ENCODE peak calls at places on chromosomes 6 and 20, in seven cellular contexts. One of them, this sample, is unnamed.

GRCh38 chr6:140487586-140487985 is 1113.1 kb upstream of the CITED2 start:
- DNase-seq in DND-41: no peak
- DNase-seq in stromal cell of bone marrow: no peak
- DNase-seq in spleen: no peak
- DNase-seq in AG09319: no peak
- DNase-seq in T-cell: no peak
- DNase-seq in A549: no peak
- DNase-seq in this sample: no peak

GRCh38 chr6:28542440-28543293 is 17.0 kb downstream of the GPX5 start:
- DNase-seq in DND-41: peak; percentile 13
- DNase-seq in stromal cell of bone marrow: peak; percentile 21
- DNase-seq in spleen: no peak
- DNase-seq in AG09319: peak; percentile 62
- DNase-seq in T-cell: peak; percentile 20
- DNase-seq in A549: peak; percentile 73
- DNase-seq in this sample: no peak

GRCh38 chr6:132390017-132390416 is 11.3 kb downstream of the MOXD1 start:
- DNase-seq in DND-41: no peak
- DNase-seq in stromal cell of bone marrow: no peak
- DNase-seq in spleen: no peak
- DNase-seq in AG09319: no peak
- DNase-seq in T-cell: no peak
- DNase-seq in A549: no peak
- DNase-seq in this sample: no peak

GRCh38 chr6:156886409-156886808 is 109.2 kb downstream of the ARID1B start:
- DNase-seq in DND-41: no peak
- DNase-seq in stromal cell of bone marrow: no peak
- DNase-seq in spleen: no peak
- DNase-seq in AG09319: no peak
- DNase-seq in T-cell: no peak
- DNase-seq in A549: no peak
- DNase-seq in this sample: no peak

GRCh38 chr6:67888546-67888885 is 746.6 kb upstream of the ADGRB3 start:
- DNase-seq in DND-41: no peak
- DNase-seq in stromal cell of bone marrow: no peak
- DNase-seq in spleen: no peak
- DNase-seq in AG09319: no peak
- DNase-seq in T-cell: no peak
- DNase-seq in A549: no peak
- DNase-seq in this sample: no peak

GRCh38 chr6:46490425-46491200 is 636 bp downstream of the RCAN2 start:
- DNase-seq in DND-41: no peak
- DNase-seq in stromal cell of bone marrow: no peak
- DNase-seq in spleen: peak; percentile 74
- DNase-seq in AG09319: no peak
- DNase-seq in T-cell: no peak
- DNase-seq in A549: no peak
- DNase-seq in this sample: no peak

GRCh38 chr20:43982016-43982415 is 67.4 kb downstream of the TOX2 start:
- DNase-seq in DND-41: no peak
- DNase-seq in stromal cell of bone marrow: no peak
- DNase-seq in spleen: no peak
- DNase-seq in AG09319: no peak
- DNase-seq in T-cell: no peak
- DNase-seq in A549: no peak
- DNase-seq in this sample: no peak

GRCh38 chr6:73487473-73487872 is 25.9 kb downstream of the MTO1 start:
- DNase-seq in DND-41: no peak
- DNase-seq in stromal cell of bone marrow: no peak
- DNase-seq in spleen: no peak
- DNase-seq in AG09319: no peak
- DNase-seq in T-cell: no peak
- DNase-seq in A549: no peak
- DNase-seq in this sample: no peak

GRCh38 chr6:36386495-36387439 is 702 bp downstream of the ETV7 start:
- DNase-seq in DND-41: peak; percentile 12
- DNase-seq in stromal cell of bone marrow: peak; percentile 26
- DNase-seq in spleen: no peak
- DNase-seq in AG09319: no peak
- DNase-seq in T-cell: no peak
- DNase-seq in A549: peak; percentile 15
- DNase-seq in this sample: no peak

GRCh38 chr6:86148586-86148985 is 505.9 kb upstream of the SYNCRIP start:
- DNase-seq in DND-41: no peak
- DNase-seq in stromal cell of bone marrow: no peak
- DNase-seq in spleen: peak; percentile 24
- DNase-seq in AG09319: no peak
- DNase-seq in T-cell: no peak
- DNase-seq in A549: no peak
- DNase-seq in this sample: no peak

GRCh38 chr6:112801681-112802080 is 454.6 kb downstream of the RFPL4B start:
- DNase-seq in DND-41: no peak
- DNase-seq in stromal cell of bone marrow: no peak
- DNase-seq in spleen: no peak
- DNase-seq in AG09319: no peak
- DNase-seq in T-cell: no peak
- DNase-seq in A549: no peak
- DNase-seq in this sample: no peak

GRCh38 chr6:87334683-87335082 is 5.6 kb upstream of the GJB7 start:
- DNase-seq in DND-41: no peak
- DNase-seq in stromal cell of bone marrow: no peak
- DNase-seq in spleen: no peak
- DNase-seq in AG09319: no peak
- DNase-seq in T-cell: no peak
- DNase-seq in A549: no peak
- DNase-seq in this sample: no peak

GRCh38 chr6:112665114-112665513 is 318.0 kb downstream of the RFPL4B start:
- DNase-seq in DND-41: no peak
- DNase-seq in stromal cell of bone marrow: peak; percentile 47
- DNase-seq in spleen: no peak
- DNase-seq in AG09319: no peak
- DNase-seq in T-cell: no peak
- DNase-seq in A549: no peak
- DNase-seq in this sample: no peak

GRCh38 chr6:149065658-149066556 is 251.6 kb upstream of the TAB2 start:
- DNase-seq in DND-41: peak; percentile 84
- DNase-seq in stromal cell of bone marrow: no peak
- DNase-seq in spleen: peak; percentile 79
- DNase-seq in AG09319: no peak
- DNase-seq in T-cell: peak; percentile 54
- DNase-seq in A549: no peak
- DNase-seq in this sample: no peak

GRCh38 chr20:327041-327945 is 1.9 kb downstream of the SOX12 start:
- DNase-seq in DND-41: peak; percentile 92
- DNase-seq in stromal cell of bone marrow: peak; percentile 76
- DNase-seq in spleen: peak; percentile 92
- DNase-seq in AG09319: peak; percentile 83
- DNase-seq in T-cell: peak; percentile 70
- DNase-seq in A549: peak; percentile 89
- DNase-seq in this sample: peak; percentile 92

GRCh38 chr6:99905209-99906106 is 88.6 kb downstream of the MCHR2 start:
- DNase-seq in DND-41: peak; percentile 15
- DNase-seq in stromal cell of bone marrow: peak; percentile 36
- DNase-seq in spleen: no peak
- DNase-seq in AG09319: peak; percentile 3
- DNase-seq in T-cell: no peak
- DNase-seq in A549: peak; percentile 3
- DNase-seq in this sample: no peak

GRCh38 chr6:109799664-109800063 is 108.6 kb downstream of the FIG4 start:
- DNase-seq in DND-41: no peak
- DNase-seq in stromal cell of bone marrow: no peak
- DNase-seq in spleen: no peak
- DNase-seq in AG09319: no peak
- DNase-seq in T-cell: no peak
- DNase-seq in A549: no peak
- DNase-seq in this sample: no peak

GRCh38 chr6:71250050-71250689 is 38.4 kb upstream of the OGFRL1 start:
- DNase-seq in DND-41: no peak
- DNase-seq in stromal cell of bone marrow: peak; percentile 63
- DNase-seq in spleen: no peak
- DNase-seq in AG09319: peak; percentile 29
- DNase-seq in T-cell: no peak
- DNase-seq in A549: no peak
- DNase-seq in this sample: no peak

GRCh38 chr20:2851086-2851485 is 10.5 kb downstream of the VPS16 start:
- DNase-seq in DND-41: peak; percentile 2
- DNase-seq in stromal cell of bone marrow: no peak
- DNase-seq in spleen: no peak
- DNase-seq in AG09319: no peak
- DNase-seq in T-cell: no peak
- DNase-seq in A549: no peak
- DNase-seq in this sample: no peak

GRCh38 chr6:5246141-5246869 is 14.4 kb downstream of the LYRM4 start:
- DNase-seq in DND-41: no peak
- DNase-seq in stromal cell of bone marrow: no peak
- DNase-seq in spleen: no peak
- DNase-seq in AG09319: no peak
- DNase-seq in T-cell: no peak
- DNase-seq in A549: no peak
- DNase-seq in this sample: no peak

GRCh38 chr20:54154439-54154838 is 19.3 kb downstream of the CYP24A1 start:
- DNase-seq in DND-41: no peak
- DNase-seq in stromal cell of bone marrow: no peak
- DNase-seq in spleen: no peak
- DNase-seq in AG09319: no peak
- DNase-seq in T-cell: no peak
- DNase-seq in A549: no peak
- DNase-seq in this sample: no peak

GRCh38 chr6:21046276-21046675 is 512.0 kb downstream of the CDKAL1 start:
- DNase-seq in DND-41: no peak
- DNase-seq in stromal cell of bone marrow: no peak
- DNase-seq in spleen: no peak
- DNase-seq in AG09319: no peak
- DNase-seq in T-cell: no peak
- DNase-seq in A549: no peak
- DNase-seq in this sample: no peak

This sample was measured in mesenteric fat pad.